ENCODE peak calls at places on chromosome 20, in six cellular contexts. H is stomach; O is right atrium auricular region; D is ascending aorta; E is CD8-positive, alpha-beta T cell; I is astrocyte. B is an unnamed sample.

GRCh38 chr20:1933465-1933870 is 38.3 kb downstream of the SIRPA start:
- DNase-seq in E (no peak), H (no peak), D (no peak), I (peak; percentile 48), O (peak; percentile 87), B (peak; percentile 37)

GRCh38 chr20:2729791-2730190 is 37.2 kb downstream of the EBF4 start:
- DNase-seq in I (peak; percentile 14), O (no peak), E (no peak), D (no peak), H (no peak), B (no peak)

GRCh38 chr20:63974402-63975200 is 4.8 kb downstream of the SAMD10 start:
- DNase-seq in D (no peak), E (no peak), H (peak; percentile 64), I (no peak), O (no peak), B (peak; percentile 60)

GRCh38 chr20:24631173-24631505 is 161.7 kb downstream of the SYNDIG1 start:
- DNase-seq in D (no peak), E (no peak), H (no peak), O (peak; percentile 1), I (no peak), B (no peak)

GRCh38 chr20:22791877-22792525 is 207.6 kb upstream of the FOXA2 start:
- DNase-seq in O (no peak), I (no peak), H (no peak), D (no peak), E (no peak), B (no peak)

GRCh38 chr20:23129891-23130621 is 43.9 kb upstream of the CD93 start:
- DNase-seq in O (no peak), E (no peak), D (no peak), H (no peak), I (no peak), B (no peak)

GRCh38 chr20:7171911-7172310 is 404.4 kb downstream of the BMP2 start:
- DNase-seq in H (no peak), E (no peak), O (no peak), D (no peak), I (peak; percentile 94), B (no peak)

GRCh38 chr20:8305449-8305978 is 173.4 kb downstream of the PLCB1 start:
- DNase-seq in H (peak; percentile 71), I (no peak), D (no peak), O (no peak), E (peak; percentile 77), B (peak; percentile 42)

GRCh38 chr20:56373942-56374341 is 15.2 kb downstream of the FAM210B start:
- DNase-seq in D (no peak), I (peak; percentile 91), H (no peak), E (no peak), O (no peak), B (no peak)

GRCh38 chr20:59055302-59055701 is 12.7 kb upstream of the PRELID3B start:
- DNase-seq in D (no peak), H (no peak), O (no peak), E (no peak), I (no peak), B (no peak)

GRCh38 chr20:49448917-49449316 is 33.6 kb downstream of the KCNB1 start:
- DNase-seq in I (no peak), E (no peak), O (no peak), D (no peak), H (no peak), B (no peak)

GRCh38 chr20:37348643-37349516 is 2.9 kb downstream of the SRC start:
- DNase-seq in I (no peak), O (no peak), D (no peak), H (no peak), E (no peak), B (no peak)

GRCh38 chr20:54212226-54212625 is 4.3 kb downstream of the PFDN4 start:
- DNase-seq in I (peak; percentile 83), O (no peak), D (no peak), H (no peak), E (no peak), B (no peak)

GRCh38 chr20:48530957-48531356 is 296.8 kb downstream of the PREX1 start:
- DNase-seq in H (no peak), E (no peak), D (no peak), I (no peak), O (no peak), B (no peak)

GRCh38 chr20:17616480-17617211 is 46.8 kb downstream of the DSTN start:
- DNase-seq in E (no peak), I (no peak), H (peak; percentile 24), D (no peak), O (peak; percentile 57), B (peak; percentile 74)

GRCh38 chr20:25019381-25020155 is 27.0 kb upstream of the APMAP start:
- DNase-seq in E (no peak), D (no peak), O (no peak), I (no peak), H (peak; percentile 74), B (peak; percentile 54)

GRCh38 chr20:3716195-3716834 is 3.9 kb upstream of the SIGLEC1 start:
- DNase-seq in H (no peak), E (no peak), D (no peak), I (no peak), O (no peak), B (no peak)

GRCh38 chr20:17654649-17655285 is 27.3 kb downstream of the RRBP1 start:
- DNase-seq in E (no peak), I (no peak), H (no peak), O (no peak), D (no peak), B (no peak)

GRCh38 chr20:54822407-54822806 is 347.0 kb downstream of the DOK5 start:
- DNase-seq in H (no peak), D (no peak), I (no peak), O (no peak), E (no peak), B (no peak)

GRCh38 chr20:31992086-31992485 is 18.2 kb upstream of the CCM2L start:
- DNase-seq in I (no peak), H (no peak), D (no peak), E (no peak), O (no peak), B (no peak)

GRCh38 chr20:32626859-32627636 is 41.9 kb upstream of the NOL4L start:
- DNase-seq in O (no peak), D (no peak), I (no peak), H (peak; percentile 61), E (no peak), B (peak; percentile 20)

GRCh38 chr20:8777866-8778265 is 291.0 kb upstream of the PLCB4 start:
- DNase-seq in D (no peak), E (no peak), O (no peak), I (no peak), H (no peak), B (no peak)

GRCh38 chr20:56646599-56646998 is 17.5 kb downstream of the TFAP2C start:
- DNase-seq in H (no peak), D (no peak), I (no peak), O (no peak), E (no peak), B (no peak)

GRCh38 chr20:56368351-56369134 is 9.8 kb downstream of the FAM210B start:
- DNase-seq in I (no peak), E (no peak), O (no peak), D (no peak), H (no peak), B (no peak)

GRCh38 chr20:54028276-54029011 is 42.0 kb downstream of the BCAS1 start:
- DNase-seq in D (no peak), O (no peak), H (no peak), I (no peak), E (no peak), B (no peak)

GRCh38 chr20:20412750-20413149 is 44.8 kb downstream of the INSM1 start:
- DNase-seq in H (no peak), I (peak; percentile 72), O (no peak), D (no peak), E (no peak), B (no peak)

GRCh38 chr20:58921564-58921963 is 59.5 kb upstream of the NELFCD start:
- DNase-seq in H (no peak), E (no peak), I (no peak), O (no peak), D (no peak), B (no peak)

GRCh38 chr20:52105045-52105572 is 86.5 kb downstream of the ZFP64 start:
- DNase-seq in D (no peak), E (no peak), O (no peak), H (no peak), I (peak; percentile 44), B (peak; percentile 54)

DNA sequence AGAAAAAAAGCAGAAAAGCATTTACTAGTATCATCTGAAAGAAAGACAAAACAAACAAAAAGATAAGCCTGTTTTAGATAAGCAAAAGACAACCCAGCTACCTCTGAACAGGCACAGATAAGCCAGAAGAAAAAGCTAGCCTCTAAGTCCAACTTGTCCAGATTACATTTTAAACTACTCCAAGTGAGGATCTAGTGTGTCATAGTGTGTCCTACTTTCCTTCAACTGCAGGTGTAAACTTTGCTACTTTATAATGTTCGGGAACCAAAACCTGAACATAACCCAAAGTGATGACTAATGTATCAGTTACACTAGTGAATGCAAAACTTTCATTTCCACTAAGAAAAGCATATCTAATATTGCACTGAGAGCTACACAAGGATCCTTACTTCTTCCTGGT is 19.5 kb downstream of the ADNP start:
- DNase-seq in E (no peak), H (no peak), O (no peak), D (no peak), I (no peak), B (no peak)
- H3K4me1 ChIP-seq in E (peaks cover 57% of the 10 kb centered on the region), H (peaks cover 85% of the 10 kb centered on the region), O (peaks cover 71% of the 10 kb centered on the region), D (peaks cover 40% of the 10 kb centered on the region), I (peaks cover 37% of the 10 kb centered on the region), B (peaks cover 19% of the 10 kb centered on the region)

GRCh38 chr20:62953839-62954703 is 1.6 kb downstream of the SLC17A9 start:
- DNase-seq in I (peak; percentile 48), O (peak; percentile 78), H (peak; percentile 75), E (peak; percentile 83), D (peak; percentile 56), B (peak; percentile 59)
- H3K27ac ChIP-seq in I (no peak overlapping the region), O (peak overlapping the region; percentile 84), H (peak overlapping the region; percentile 92), E (peak overlapping the region; percentile 62), D (peak overlapping the region; percentile 87), B (peak overlapping the region; percentile 18)

GRCh38 chr20:44475694-44476560 is at the start of gene TTPAL:
- DNase-seq in E (peak; percentile 86), I (peak; percentile 66), D (peak; percentile 50), O (peak; percentile 89), H (peak; percentile 93), B (peak; percentile 88)
- TF ChIP-seq CTCF in E (peak; percentile 26), I (no peak), D (peak; percentile 60), O (peak; percentile 71), H (peak; percentile 13), B (no peak)

DNA sequence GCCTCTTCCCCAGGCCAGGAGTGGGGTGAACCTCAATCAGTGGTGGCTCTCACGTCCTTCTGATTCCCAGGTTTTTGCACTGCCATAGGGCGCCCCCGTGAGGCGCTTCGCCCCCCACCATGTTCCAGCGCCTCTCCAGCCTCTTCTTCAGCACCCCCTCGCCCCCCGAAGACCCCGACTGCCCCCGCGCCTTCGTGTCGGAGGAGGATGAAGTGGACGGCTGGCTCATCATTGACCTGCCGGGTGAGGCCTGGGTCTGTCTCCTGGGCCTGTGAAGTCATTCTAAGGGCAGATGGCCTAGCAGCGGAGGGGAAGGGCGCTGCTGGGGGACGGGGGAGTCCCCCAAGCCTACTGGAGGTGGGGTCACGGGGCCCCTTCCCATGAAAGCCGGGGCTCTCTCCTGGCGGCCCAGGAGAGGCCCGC is 4.5 kb downstream of the TP53INP2 start:
- DNase-seq in O (peak; percentile 67), E (peak; percentile 64), H (peak; percentile 48), D (no peak), I (no peak), B (no peak)
- H3K4me1 ChIP-seq in O (peaks cover 71% of the 10 kb centered on the region), E (peaks cover 15% of the 10 kb centered on the region), H (peaks cover 74% of the 10 kb centered on the region), D (peaks cover 14% of the 10 kb centered on the region), I (peaks cover 28% of the 10 kb centered on the region), B (no peaks in the 10 kb centered on the region)

GRCh38 chr20:47440857-47441773 is 60.6 kb upstream of the NCOA3 start:
- DNase-seq in I (peak; percentile 76), D (no peak), O (no peak), H (no peak), E (no peak), B (no peak)
- H3K27ac ChIP-seq in I (no peak overlapping the region), D (no peak overlapping the region), O (no peak overlapping the region), H (no peak overlapping the region), E (no peak overlapping the region), B (no peak overlapping the region)